ENCODE peak calls at places on chromosomes 16 and 17, in four cellular contexts. L is PC-3, O is nephron progenitor cell, Y is MM.1S. P is an unnamed sample.

GRCh38 chr16:2350500-2350899 is 10.0 kb upstream of the ABCA3 start:
- DNase-seq in L (no peak), O (no peak), Y (no peak), P (no peak)

GRCh38 chr16:10668322-10669045 is 26.2 kb downstream of the TEKT5 start:
- DNase-seq in L (peak), O (peak), Y (peak), P (peak)

GRCh38 chr17:79057727-79058400 is 16.8 kb upstream of the ENGASE start:
- DNase-seq in L (no peak), O (no peak), Y (no peak), P (no peak)

GRCh38 chr17:48631693-48632578 is 5.8 kb upstream of the HOXB9 start:
- DNase-seq in L (no peak), O (peak), Y (no peak), P (no peak)

GRCh38 chr16:5060073-5060641 is 5.6 kb downstream of the C16orf89 start:
- DNase-seq in L (no peak), O (no peak), Y (no peak), P (no peak)

GRCh38 chr17:28744104-28744801 is 442 bp downstream of the TRAF4 start:
- DNase-seq in L (no peak), O (peak), Y (peak), P (peak)

GRCh38 chr16:79598341-79599181 is 2.0 kb downstream of the MAF start:
- DNase-seq in L (no peak), O (peak), Y (peak), P (no peak)

GRCh38 chr17:49821466-49821865 is 26.4 kb downstream of the TAC4 start:
- DNase-seq in L (no peak), O (no peak), Y (no peak), P (no peak)

GRCh38 chr16:19330801-19331484 is 45.4 kb downstream of the CLEC19A start:
- DNase-seq in L (peak), O (no peak), Y (no peak), P (no peak)

GRCh38 chr17:20944014-20944905 is 98.6 kb downstream of the USP22 start:
- DNase-seq in L (peak), O (peak), Y (peak), P (no peak)

GRCh38 chr17:47719411-47720152 is 13.5 kb upstream of the TBX21 start:
- DNase-seq in L (peak), O (no peak), Y (peak), P (no peak)

GRCh38 chr16:64522548-64522947 is 599.3 kb downstream of the CDH11 start:
- DNase-seq in L (no peak), O (no peak), Y (no peak), P (no peak)

GRCh38 chr16:47058295-47059086 is 85.0 kb upstream of the DNAJA2 start:
- DNase-seq in L (no peak), O (no peak), Y (no peak), P (no peak)

GRCh38 chr17:42197564-42198156 is 3.4 kb upstream of the GHDC start:
- DNase-seq in L (no peak), O (no peak), Y (no peak), P (no peak)

GRCh38 chr17:42191209-42191608 is 3.1 kb downstream of the GHDC start:
- DNase-seq in L (no peak), O (no peak), Y (no peak), P (no peak)

GRCh38 chr17:42192189-42193126 is 1.8 kb downstream of the GHDC start:
- DNase-seq in L (no peak), O (no peak), Y (no peak), P (no peak)

GRCh38 chr17:42193216-42194132 is 820 bp downstream of the GHDC start:
- DNase-seq in L (no peak), O (no peak), Y (no peak), P (no peak)

GRCh38 chr17:42194133-42194899 is at the start of gene GHDC:
- DNase-seq in L (no peak), O (peak), Y (peak), P (no peak)
- TF ChIP-seq CTCF in L (no peak), O (no peak), Y (no peak), P (no peak)

DNA sequence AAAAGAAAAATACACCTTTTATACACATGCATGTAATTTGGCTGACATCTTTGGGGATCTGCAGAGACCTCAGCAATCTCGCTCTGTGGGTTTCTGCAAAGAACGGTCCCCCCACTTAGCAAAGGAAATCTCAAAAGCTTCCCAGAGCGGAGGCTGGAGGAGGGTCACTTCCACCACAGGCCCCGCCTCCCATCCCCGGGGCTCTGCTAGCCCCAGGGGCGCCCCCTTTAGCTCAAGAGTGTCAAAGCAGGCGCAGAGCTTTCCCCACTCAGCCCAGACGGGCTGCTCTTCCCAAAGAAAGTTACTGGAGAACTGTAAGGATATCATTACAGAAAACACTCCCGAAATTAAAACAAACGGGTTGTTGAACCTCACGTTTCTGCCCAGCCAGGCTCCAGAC is 11.4 kb downstream of the SLC13A5 start:
- DNase-seq in L (peak), O (peak), Y (no peak), P (no peak)
- TF ChIP-seq CTCF in L (peak), O (peak), Y (peak), P (peak)

GRCh38 chr17:34178047-34178446 is 77.0 kb upstream of the CCL2 start:
- DNase-seq in L (no peak), O (no peak), Y (no peak), P (no peak)
- TF ChIP-seq CTCF in L (no peak), O (peak), Y (peak), P (no peak)

GRCh38 chr17:76370261-76370993 is 14.0 kb upstream of the SPHK1 start:
- DNase-seq in L (peak), O (no peak), Y (no peak), P (no peak)
- TF ChIP-seq CTCF in L (peak), O (no peak), Y (peak), P (no peak)

DNA sequence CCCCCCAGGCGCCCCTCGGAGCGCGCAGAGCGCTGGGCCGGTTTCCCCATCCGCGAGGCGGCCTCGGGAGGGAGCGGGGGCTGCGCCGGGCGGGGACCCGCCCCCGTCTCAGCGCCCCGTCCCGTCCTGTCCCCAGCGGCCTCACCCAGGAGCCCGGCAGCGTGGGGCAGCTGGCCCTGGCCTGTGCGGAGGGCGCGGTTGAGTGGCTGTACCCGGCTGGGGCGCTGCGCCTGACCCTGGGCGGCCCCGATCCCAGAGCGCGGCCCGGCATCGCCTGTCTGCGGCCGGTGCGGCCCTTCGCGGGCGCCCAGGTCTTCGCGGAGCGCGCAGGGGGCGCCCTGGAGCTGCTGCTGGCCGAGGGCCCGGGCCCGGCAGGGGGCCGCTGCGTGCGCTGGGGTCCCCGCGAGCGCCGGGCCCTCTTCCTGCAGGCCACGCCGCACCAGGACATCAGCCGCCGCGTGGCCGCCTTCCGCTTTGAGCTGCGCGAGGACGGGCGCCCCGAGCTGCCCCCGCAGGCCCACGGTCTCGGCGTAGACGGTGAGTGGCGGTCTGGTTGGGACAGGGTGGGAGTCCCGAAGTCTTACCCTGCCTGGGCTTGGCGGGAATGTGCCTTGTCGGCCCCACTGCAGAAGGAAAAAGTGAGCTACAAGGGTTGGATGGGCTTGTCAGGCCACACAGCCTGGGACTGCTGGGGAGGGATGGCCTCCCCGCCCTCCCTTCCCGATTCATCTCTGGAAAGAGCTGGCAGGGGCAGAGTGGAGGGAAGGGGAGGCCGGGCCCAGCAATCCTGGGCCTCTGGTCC is 731 bp downstream of the METRN start:
- DNase-seq in L (no peak), O (peak), Y (no peak), P (no peak)
- TF ChIP-seq CTCF in L (no peak), O (no peak), Y (no peak), P (peak)

DNA sequence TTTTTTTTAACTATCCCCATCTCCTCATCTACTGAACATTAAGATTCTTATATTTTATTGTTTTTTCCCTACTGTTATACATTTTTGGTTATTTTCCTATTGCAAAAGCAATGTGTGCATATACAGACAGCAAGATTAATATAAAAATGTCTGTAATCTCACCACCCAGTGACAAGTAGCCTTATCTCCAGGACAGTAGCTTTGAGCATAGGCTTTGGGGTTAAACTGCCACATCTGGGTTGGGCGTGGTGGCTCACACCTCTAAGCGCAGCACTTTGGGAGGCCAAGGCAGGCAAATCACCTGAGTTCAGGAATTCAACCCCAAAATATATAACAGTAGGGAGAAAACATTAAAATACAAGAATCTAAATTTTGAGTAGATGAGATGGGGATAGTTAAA is 27.4 kb upstream of the SSTR2 start:
- DNase-seq in L (no peak), O (no peak), Y (no peak), P (no peak)
- TF ChIP-seq CTCF in L (no peak), O (no peak), Y (no peak), P (no peak)

P was measured in D721Med.